ENCODE peak calls at places on chromosome 18, in four cellular contexts. R is non-pigmented ciliary epithelial cell; X is stimulated activated CD8-positive, alpha-beta memory T cell treated with anti-CD3 and anti-CD28 coated beads, Interleukin-7, amount 100 ng/mL, for 4 hours; M is Daoy. B is an unnamed sample.

GRCh38 chr18:24910217-24910616 is 441.7 kb downstream of the ZNF521 start:
- DNase-seq in M (no peak), R (no peak), X (no peak), B (no peak)

GRCh38 chr18:12744103-12744502 is 41.3 kb downstream of the PSMG2 start:
- DNase-seq in M (peak; percentile 45), X (no peak), R (peak; percentile 44), B (no peak)

GRCh38 chr18:21444465-21445023 is 156.0 kb downstream of the ESCO1 start:
- DNase-seq in X (no peak), R (peak; percentile 22), M (peak; percentile 36), B (no peak)

GRCh38 chr18:74229891-74230290 is 61.9 kb downstream of the CYB5A start:
- DNase-seq in R (no peak), X (no peak), M (no peak), B (no peak)

GRCh38 chr18:51668101-51668500 is 470.6 kb upstream of the MEX3C start:
- DNase-seq in X (no peak), R (no peak), M (no peak), B (peak; percentile 10)

GRCh38 chr18:79919089-79919488 is 32.4 kb downstream of the SLC66A2 start:
- DNase-seq in X (no peak), M (no peak), R (no peak), B (no peak)

GRCh38 chr18:23662309-23663263 is at the start of gene ANKRD29:
- DNase-seq in R (no peak), M (peak; percentile 57), X (peak; percentile 33), B (no peak)

GRCh38 chr18:51821610-51822009 is 518.4 kb upstream of the DCC start:
- DNase-seq in M (no peak), R (no peak), X (no peak), B (no peak)

GRCh38 chr18:32261003-32261402 is 71.2 kb downstream of the MEP1B start:
- DNase-seq in X (no peak), M (no peak), R (no peak), B (no peak)

GRCh38 chr18:36301884-36302283 is 4.4 kb downstream of the FHOD3 start:
- DNase-seq in X (no peak), R (no peak), M (no peak), B (no peak)

GRCh38 chr18:4455113-4455811 is at the start of gene DLGAP1:
- DNase-seq in R (no peak), X (no peak), M (peak; percentile 77), B (no peak)

GRCh38 chr18:65869527-65869926 is 118.7 kb downstream of the CDH7 start:
- DNase-seq in X (no peak), R (no peak), M (no peak), B (no peak)

GRCh38 chr18:79876497-79876896 is 75.0 kb downstream of the SLC66A2 start:
- DNase-seq in X (no peak), M (no peak), R (no peak), B (no peak)

GRCh38 chr18:9648431-9649163 is 34.2 kb upstream of the PPP4R1 start:
- DNase-seq in X (no peak), R (no peak), M (no peak), B (no peak)

GRCh38 chr18:47749195-47749973 is 181.1 kb downstream of the SMAD2 start:
- DNase-seq in X (peak; percentile 68), M (peak; percentile 74), R (no peak), B (no peak)

GRCh38 chr18:50061876-50062517 is 132.9 kb downstream of the MYO5B start:
- DNase-seq in M (peak; percentile 8), R (no peak), X (no peak), B (no peak)

GRCh38 chr18:10416020-10416419 is 38.4 kb upstream of the APCDD1 start:
- DNase-seq in X (no peak), M (no peak), R (no peak), B (no peak)

GRCh38 chr18:8380926-8381325 is 228.3 kb upstream of the RAB12 start:
- DNase-seq in M (no peak), R (no peak), X (no peak), B (no peak)